ENCODE peak calls at places on chromosome 21, in eight cellular contexts. O, A, Y, V, P, U, X and N are unnamed samples.
A peak's percentile ranks its signal among the peaks of the same experiment; 100 is the strongest.

GRCh38 chr21:34333150-34333739 is 30.6 kb upstream of the KCNE2 start:
- DNase-seq in O (peak; percentile 37), A (no peak), Y (no peak), V (no peak), P (no peak), U (no peak), X (no peak), N (no peak)

GRCh38 chr21:37166733-37167132 is 93.7 kb downstream of the TTC3 start:
- DNase-seq in O (peak; percentile 12), A (no peak), Y (no peak), V (no peak), P (no peak), U (peak; percentile 10), X (no peak), N (peak; percentile 24)

GRCh38 chr21:46482225-46482845 is 23.6 kb downstream of the DIP2A start:
- DNase-seq in O (no peak), A (no peak), Y (no peak), V (no peak), P (no peak), U (no peak), X (no peak), N (no peak)

GRCh38 chr21:44510508-44511218 is 29.3 kb downstream of the KRTAP10-1 start:
- DNase-seq in O (peak; percentile 24), A (peak; percentile 95), Y (peak; percentile 21), V (peak; percentile 77), P (peak; percentile 79), U (peak; percentile 70), X (no peak), N (no peak)

GRCh38 chr21:42537106-42537742 is 23.6 kb downstream of the SLC37A1 start:
- DNase-seq in O (no peak), A (no peak), Y (no peak), V (no peak), P (no peak), U (no peak), X (no peak), N (no peak)

GRCh38 chr21:36008505-36008904 is 51.8 kb downstream of the SETD4 start:
- DNase-seq in O (no peak), A (no peak), Y (no peak), V (no peak), P (no peak), U (no peak), X (no peak), N (no peak)

GRCh38 chr21:31395268-31395667 is 51.2 kb upstream of the TIAM1 start:
- DNase-seq in O (no peak), A (no peak), Y (no peak), V (no peak), P (no peak), U (no peak), X (no peak), N (no peak)

GRCh38 chr21:31201548-31201947 is 142.5 kb downstream of the TIAM1 start:
- DNase-seq in O (no peak), A (no peak), Y (no peak), V (no peak), P (no peak), U (no peak), X (peak; percentile 85), N (no peak)

GRCh38 chr21:36571556-36571955 is 91.6 kb upstream of the CLDN14 start:
- DNase-seq in O (no peak), A (no peak), Y (no peak), V (no peak), P (no peak), U (no peak), X (no peak), N (no peak)

GRCh38 chr21:45409466-45410150 is 4.6 kb downstream of the COL18A1 start:
- DNase-seq in O (peak; percentile 47), A (no peak), Y (no peak), V (no peak), P (peak; percentile 80), U (no peak), X (no peak), N (no peak)

GRCh38 chr21:45078877-45079281 is 4.5 kb downstream of the ADARB1 start:
- DNase-seq in O (no peak), A (peak; percentile 75), Y (no peak), V (peak; percentile 29), P (no peak), U (peak; percentile 73), X (peak; percentile 57), N (no peak)

GRCh38 chr21:14836950-14837349 is 227.8 kb downstream of the NRIP1 start:
- DNase-seq in O (no peak), A (no peak), Y (no peak), V (no peak), P (no peak), U (no peak), X (peak; percentile 24), N (no peak)

GRCh38 chr21:38970765-38971164 is 165.0 kb downstream of the ETS2 start:
- DNase-seq in O (no peak), A (no peak), Y (no peak), V (no peak), P (no peak), U (no peak), X (no peak), N (no peak)

GRCh38 chr21:36548866-36549265 is 68.9 kb upstream of the CLDN14 start:
- DNase-seq in O (no peak), A (no peak), Y (no peak), V (no peak), P (no peak), U (no peak), X (no peak), N (no peak)

GRCh38 chr21:44568667-44569556 is 4.6 kb upstream of the KRTAP10-4 start:
- DNase-seq in O (no peak), A (no peak), Y (no peak), V (no peak), P (no peak), U (no peak), X (no peak), N (no peak)

GRCh38 chr21:42775123-42775522 is 104.2 kb downstream of the WDR4 start:
- DNase-seq in O (no peak), A (no peak), Y (no peak), V (no peak), P (no peak), U (no peak), X (no peak), N (no peak)

GRCh38 chr21:45598666-45599065 is 44.9 kb upstream of the PCBP3 start:
- DNase-seq in O (no peak), A (no peak), Y (no peak), V (no peak), P (no peak), U (no peak), X (no peak), N (no peak)

GRCh38 chr21:31656199-31657095 is 3.0 kb upstream of the SOD1 start:
- DNase-seq in O (peak; percentile 3), A (no peak), Y (no peak), V (no peak), P (no peak), U (no peak), X (no peak), N (peak; percentile 36)

GRCh38 chr21:43608225-43608624 is 51.1 kb downstream of the HSF2BP start:
- DNase-seq in O (peak; percentile 46), A (no peak), Y (no peak), V (no peak), P (no peak), U (no peak), X (peak; percentile 85), N (peak; percentile 62)

GRCh38 chr21:27837933-27838332 is 871.0 kb upstream of the ADAMTS5 start:
- DNase-seq in O (no peak), A (no peak), Y (no peak), V (no peak), P (no peak), U (no peak), X (no peak), N (no peak)

GRCh38 chr21:26965567-26966359 is 1.1 kb downstream of the ADAMTS5 start:
- DNase-seq in O (peak; percentile 74), A (no peak), Y (no peak), V (peak; percentile 25), P (peak; percentile 75), U (no peak), X (no peak), N (no peak)

GRCh38 chr21:39707316-39707715 is 37.7 kb upstream of the IGSF5 start:
- DNase-seq in O (no peak), A (no peak), Y (no peak), V (no peak), P (no peak), U (no peak), X (no peak), N (no peak)